ENCODE peak calls at places on chromosomes 3 and 15, in four cellular contexts. One of them, this sample, is unnamed.

GRCh38 chr3:149209431-149209830 is 12.2 kb downstream of the CP start:
- DNase-seq in fibroblast of the aortic adventitia: no peak
- DNase-seq in ELR: no peak
- DNase-seq in DMS79 treated with DMSO at 0.1 percent for 48 hours: no peak
- DNase-seq in this sample: no peak

GRCh38 chr3:186909078-186909853 is 21.1 kb upstream of the ST6GAL1 start:
- DNase-seq in fibroblast of the aortic adventitia: no peak
- DNase-seq in ELR: no peak
- DNase-seq in DMS79 treated with DMSO at 0.1 percent for 48 hours: no peak
- DNase-seq in this sample: no peak

GRCh38 chr3:188900421-188900941 is 271.3 kb upstream of the TPRG1 start:
- DNase-seq in fibroblast of the aortic adventitia: peak; percentile 97
- DNase-seq in ELR: peak; percentile 94
- DNase-seq in DMS79 treated with DMSO at 0.1 percent for 48 hours: no peak
- DNase-seq in this sample: peak; percentile 60

GRCh38 chr3:169812844-169813677 is at the start of the genes LRRC34 and LRRIQ4:
- DNase-seq in fibroblast of the aortic adventitia: peak; percentile 58
- DNase-seq in ELR: peak; percentile 91
- DNase-seq in DMS79 treated with DMSO at 0.1 percent for 48 hours: peak; percentile 91
- DNase-seq in this sample: no peak

GRCh38 chr3:16869606-16870005 is 15.1 kb upstream of the PLCL2 start:
- DNase-seq in fibroblast of the aortic adventitia: no peak
- DNase-seq in ELR: no peak
- DNase-seq in DMS79 treated with DMSO at 0.1 percent for 48 hours: no peak
- DNase-seq in this sample: no peak

GRCh38 chr3:45479627-45480026 is 91.3 kb downstream of the LARS2 start:
- DNase-seq in fibroblast of the aortic adventitia: peak; percentile 86
- DNase-seq in ELR: peak; percentile 87
- DNase-seq in DMS79 treated with DMSO at 0.1 percent for 48 hours: no peak
- DNase-seq in this sample: peak; percentile 75

GRCh38 chr3:68504185-68504584 is 428.2 kb downstream of the TAFA4 start:
- DNase-seq in fibroblast of the aortic adventitia: no peak
- DNase-seq in ELR: no peak
- DNase-seq in DMS79 treated with DMSO at 0.1 percent for 48 hours: no peak
- DNase-seq in this sample: no peak

GRCh38 chr15:61974759-61975158 is 85.5 kb downstream of the VPS13C start:
- DNase-seq in fibroblast of the aortic adventitia: peak; percentile 60
- DNase-seq in ELR: peak; percentile 13
- DNase-seq in DMS79 treated with DMSO at 0.1 percent for 48 hours: no peak
- DNase-seq in this sample: no peak

GRCh38 chr3:127097009-127097350 is 96.0 kb upstream of the PRR23E start:
- DNase-seq in fibroblast of the aortic adventitia: no peak
- DNase-seq in ELR: no peak
- DNase-seq in DMS79 treated with DMSO at 0.1 percent for 48 hours: peak; percentile 26
- DNase-seq in this sample: no peak

GRCh38 chr3:14214764-14215163 is 36.1 kb downstream of the LSM3 start:
- DNase-seq in fibroblast of the aortic adventitia: no peak
- DNase-seq in ELR: no peak
- DNase-seq in DMS79 treated with DMSO at 0.1 percent for 48 hours: no peak
- DNase-seq in this sample: no peak

GRCh38 chr3:15305366-15305844 is 27.0 kb downstream of the SH3BP5 start:
- DNase-seq in fibroblast of the aortic adventitia: peak; percentile 87
- DNase-seq in ELR: peak; percentile 30
- DNase-seq in DMS79 treated with DMSO at 0.1 percent for 48 hours: no peak
- DNase-seq in this sample: no peak

GRCh38 chr3:144084929-144085328 is 113.3 kb downstream of the DIPK2A start:
- DNase-seq in fibroblast of the aortic adventitia: no peak
- DNase-seq in ELR: no peak
- DNase-seq in DMS79 treated with DMSO at 0.1 percent for 48 hours: no peak
- DNase-seq in this sample: no peak

GRCh38 chr15:101275018-101275417 is 2.3 kb downstream of the SELENOS start:
- DNase-seq in fibroblast of the aortic adventitia: no peak
- DNase-seq in ELR: no peak
- DNase-seq in DMS79 treated with DMSO at 0.1 percent for 48 hours: no peak
- DNase-seq in this sample: no peak

GRCh38 chr3:40377822-40378221 is 9.2 kb upstream of the ENTPD3 start:
- DNase-seq in fibroblast of the aortic adventitia: no peak
- DNase-seq in ELR: no peak
- DNase-seq in DMS79 treated with DMSO at 0.1 percent for 48 hours: no peak
- DNase-seq in this sample: no peak

GRCh38 chr15:73127302-73127936 is 75.2 kb downstream of the NEO1 start:
- DNase-seq in fibroblast of the aortic adventitia: peak; percentile 40
- DNase-seq in ELR: peak; percentile 40
- DNase-seq in DMS79 treated with DMSO at 0.1 percent for 48 hours: no peak
- DNase-seq in this sample: no peak